ENCODE peak calls at places on chromosomes 2 and 18, in five cellular contexts. One of them, this sample, is unnamed.

GRCh38 chr2:165357758-165358157 is 111.7 kb upstream of the CSRNP3 start:
- DNase-seq in AG10803: peak; percentile 59
- DNase-seq in lung: no peak
- DNase-seq in BE2C: no peak
- DNase-seq in CD8-positive, alpha-beta T cell: no peak
- DNase-seq in this sample: peak; percentile 82

GRCh38 chr2:152363933-152364332 is 29.0 kb downstream of the FMNL2 start:
- DNase-seq in AG10803: no peak
- DNase-seq in BE2C: no peak
- DNase-seq in lung: no peak
- DNase-seq in CD8-positive, alpha-beta T cell: no peak
- DNase-seq in this sample: no peak

GRCh38 chr2:78541451-78542267 is 483.8 kb upstream of the REG3G start:
- DNase-seq in AG10803: no peak
- DNase-seq in BE2C: no peak
- DNase-seq in lung: no peak
- DNase-seq in CD8-positive, alpha-beta T cell: no peak
- DNase-seq in this sample: no peak

GRCh38 chr2:210009896-210010295 is 7.5 kb downstream of the RPE start:
- DNase-seq in CD8-positive, alpha-beta T cell: no peak
- DNase-seq in AG10803: no peak
- DNase-seq in BE2C: no peak
- DNase-seq in lung: no peak
- DNase-seq in this sample: no peak

GRCh38 chr2:206324869-206325268 is 50.4 kb downstream of the ZDBF2 start:
- DNase-seq in lung: no peak
- DNase-seq in BE2C: no peak
- DNase-seq in AG10803: peak; percentile 2
- DNase-seq in CD8-positive, alpha-beta T cell: no peak
- DNase-seq in this sample: no peak

GRCh38 chr2:28393115-28393836 is 618 bp downstream of the FOSL2 start:
- DNase-seq in BE2C: peak; percentile 61
- DNase-seq in CD8-positive, alpha-beta T cell: peak; percentile 65
- DNase-seq in AG10803: peak; percentile 66
- DNase-seq in lung: peak; percentile 69
- DNase-seq in this sample: peak; percentile 76

GRCh38 chr2:41989503-41990180 is 58.2 kb upstream of the PKDCC start:
- DNase-seq in BE2C: no peak
- DNase-seq in AG10803: peak; percentile 25
- DNase-seq in CD8-positive, alpha-beta T cell: no peak
- DNase-seq in lung: no peak
- DNase-seq in this sample: peak; percentile 76

GRCh38 chr18:46051731-46052461 is 20.2 kb downstream of the PSTPIP2 start:
- DNase-seq in BE2C: no peak
- DNase-seq in CD8-positive, alpha-beta T cell: no peak
- DNase-seq in AG10803: peak; percentile 78
- DNase-seq in lung: no peak
- DNase-seq in this sample: peak; percentile 97

GRCh38 chr2:30368258-30368657 is 78.8 kb upstream of the LCLAT1 start:
- DNase-seq in BE2C: no peak
- DNase-seq in lung: peak; percentile 50
- DNase-seq in CD8-positive, alpha-beta T cell: no peak
- DNase-seq in AG10803: peak; percentile 98
- DNase-seq in this sample: no peak

GRCh38 chr2:45943231-45944044 is 292.0 kb downstream of the PRKCE start:
- DNase-seq in AG10803: peak; percentile 20
- DNase-seq in CD8-positive, alpha-beta T cell: no peak
- DNase-seq in BE2C: no peak
- DNase-seq in lung: no peak
- DNase-seq in this sample: no peak

GRCh38 chr2:218125626-218126080 is at the start of gene CXCR2:
- DNase-seq in BE2C: no peak
- DNase-seq in CD8-positive, alpha-beta T cell: no peak
- DNase-seq in lung: peak; percentile 48
- DNase-seq in AG10803: no peak
- DNase-seq in this sample: no peak

GRCh38 chr2:153405196-153405595 is 73.4 kb downstream of the RPRM start:
- DNase-seq in AG10803: no peak
- DNase-seq in BE2C: no peak
- DNase-seq in lung: no peak
- DNase-seq in CD8-positive, alpha-beta T cell: no peak
- DNase-seq in this sample: no peak

GRCh38 chr2:241802421-241802749 is 6.6 kb upstream of the NEU4 start:
- DNase-seq in AG10803: no peak
- DNase-seq in CD8-positive, alpha-beta T cell: no peak
- DNase-seq in BE2C: no peak
- DNase-seq in lung: no peak
- DNase-seq in this sample: no peak

GRCh38 chr2:237423891-237424290 is 9.9 kb upstream of the COL6A3 start:
- DNase-seq in CD8-positive, alpha-beta T cell: no peak
- DNase-seq in BE2C: no peak
- DNase-seq in lung: no peak
- DNase-seq in AG10803: no peak
- DNase-seq in this sample: no peak

GRCh38 chr2:177264209-177264538 is 353 bp downstream of the NFE2L2 start:
- DNase-seq in BE2C: peak; percentile 36
- DNase-seq in AG10803: peak; percentile 48
- DNase-seq in CD8-positive, alpha-beta T cell: no peak
- DNase-seq in lung: peak; percentile 44
- DNase-seq in this sample: peak; percentile 58

GRCh38 chr18:22952525-22952924 is 19.4 kb downstream of the RBBP8 start:
- DNase-seq in lung: no peak
- DNase-seq in AG10803: no peak
- DNase-seq in CD8-positive, alpha-beta T cell: no peak
- DNase-seq in BE2C: no peak
- DNase-seq in this sample: no peak

GRCh38 chr18:62778976-62779869 is 63.9 kb downstream of the PHLPP1 start:
- DNase-seq in CD8-positive, alpha-beta T cell: no peak
- DNase-seq in lung: no peak
- DNase-seq in AG10803: no peak
- DNase-seq in BE2C: no peak
- DNase-seq in this sample: no peak

GRCh38 chr2:47056875-47057731 is 98.0 kb downstream of the STPG4 start:
- DNase-seq in CD8-positive, alpha-beta T cell: no peak
- DNase-seq in AG10803: peak; percentile 75
- DNase-seq in BE2C: peak; percentile 89
- DNase-seq in lung: no peak
- DNase-seq in this sample: no peak

GRCh38 chr2:216113572-216113971 is 4.4 kb downstream of the XRCC5 start:
- DNase-seq in AG10803: no peak
- DNase-seq in BE2C: no peak
- DNase-seq in CD8-positive, alpha-beta T cell: no peak
- DNase-seq in lung: no peak
- DNase-seq in this sample: no peak

GRCh38 chr2:12113364-12113763 is 366.9 kb downstream of the LPIN1 start:
- DNase-seq in lung: no peak
- DNase-seq in CD8-positive, alpha-beta T cell: no peak
- DNase-seq in BE2C: no peak
- DNase-seq in AG10803: no peak
- DNase-seq in this sample: no peak

GRCh38 chr2:12120281-12121150 is 374.1 kb downstream of the LPIN1 start:
- DNase-seq in AG10803: peak; percentile 70
- DNase-seq in CD8-positive, alpha-beta T cell: no peak
- DNase-seq in BE2C: no peak
- DNase-seq in lung: no peak
- DNase-seq in this sample: peak; percentile 81

GRCh38 chr2:12119841-12120240 is 373.4 kb downstream of the LPIN1 start:
- DNase-seq in CD8-positive, alpha-beta T cell: no peak
- DNase-seq in lung: no peak
- DNase-seq in BE2C: no peak
- DNase-seq in AG10803: peak; percentile 53
- DNase-seq in this sample: no peak

GRCh38 chr2:12116228-12116750 is 369.9 kb downstream of the LPIN1 start:
- DNase-seq in CD8-positive, alpha-beta T cell: no peak
- DNase-seq in AG10803: no peak
- DNase-seq in BE2C: no peak
- DNase-seq in lung: no peak
- DNase-seq in this sample: no peak
- H3K4me3 ChIP-seq in CD8-positive, alpha-beta T cell: no peak overlapping the region
- H3K4me3 ChIP-seq in AG10803: no peak overlapping the region
- H3K4me3 ChIP-seq in BE2C: no peak overlapping the region
- H3K4me3 ChIP-seq in lung: no peak overlapping the region
- H3K4me3 ChIP-seq in this sample: no peak overlapping the region

DNA sequence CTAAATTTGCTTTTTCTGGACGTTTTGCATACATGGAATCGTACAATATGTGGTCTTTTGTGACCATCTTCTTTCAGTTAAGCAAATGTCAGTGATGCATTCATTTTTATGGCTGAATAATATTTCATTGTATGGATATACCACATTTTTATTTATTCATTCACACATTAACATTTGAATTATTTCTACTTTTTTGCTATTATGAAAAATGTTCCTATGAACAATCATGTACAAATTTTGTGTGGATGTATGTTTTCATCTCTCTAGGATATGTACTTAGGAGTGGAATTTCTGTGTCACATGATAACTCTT is 67.4 kb upstream of the TXNDC2 start:
- DNase-seq in CD8-positive, alpha-beta T cell: no peak
- DNase-seq in lung: no peak
- DNase-seq in BE2C: no peak
- DNase-seq in AG10803: no peak
- DNase-seq in this sample: no peak
- TF ChIP-seq CTCF in CD8-positive, alpha-beta T cell: no peak
- TF ChIP-seq CTCF in lung: no peak
- TF ChIP-seq CTCF in BE2C: no peak
- TF ChIP-seq CTCF in AG10803: no peak
- TF ChIP-seq CTCF in this sample: no peak

DNA sequence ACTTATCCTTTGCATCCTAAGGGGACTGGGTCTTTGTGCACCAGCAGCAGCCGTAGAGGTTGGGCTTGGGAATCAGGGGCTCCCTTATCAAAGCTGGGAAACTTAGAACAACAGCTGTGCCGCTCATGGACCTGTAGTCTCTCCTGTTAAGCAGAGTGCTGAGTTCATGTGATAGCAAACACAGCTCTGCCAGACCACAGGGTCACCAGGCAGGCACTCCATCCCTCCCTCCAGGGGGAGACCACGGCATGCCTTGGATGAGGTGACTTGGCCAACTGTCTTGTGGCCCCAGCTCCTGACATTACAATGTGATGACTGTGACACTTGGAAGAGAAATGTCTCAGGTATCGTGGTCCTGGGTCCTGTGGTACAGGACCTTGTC is 60.0 kb downstream of the DGKD start:
- DNase-seq in AG10803: no peak
- DNase-seq in lung: no peak
- DNase-seq in BE2C: peak; percentile 36
- DNase-seq in CD8-positive, alpha-beta T cell: no peak
- DNase-seq in this sample: no peak
- H3K4me3 ChIP-seq in AG10803: no peak overlapping the region
- H3K4me3 ChIP-seq in lung: no peak overlapping the region
- H3K4me3 ChIP-seq in BE2C: no peak overlapping the region
- H3K4me3 ChIP-seq in CD8-positive, alpha-beta T cell: no peak overlapping the region
- H3K4me3 ChIP-seq in this sample: no peak overlapping the region

GRCh38 chr2:7031424-7032245 is 114.4 kb downstream of the RNF144A start:
- DNase-seq in lung: peak; percentile 94
- DNase-seq in CD8-positive, alpha-beta T cell: peak; percentile 60
- DNase-seq in BE2C: no peak
- DNase-seq in AG10803: no peak
- DNase-seq in this sample: peak; percentile 92
- TF ChIP-seq CTCF in lung: no peak
- TF ChIP-seq CTCF in CD8-positive, alpha-beta T cell: no peak
- TF ChIP-seq CTCF in BE2C: no peak
- TF ChIP-seq CTCF in AG10803: no peak
- TF ChIP-seq CTCF in this sample: no peak

DNA sequence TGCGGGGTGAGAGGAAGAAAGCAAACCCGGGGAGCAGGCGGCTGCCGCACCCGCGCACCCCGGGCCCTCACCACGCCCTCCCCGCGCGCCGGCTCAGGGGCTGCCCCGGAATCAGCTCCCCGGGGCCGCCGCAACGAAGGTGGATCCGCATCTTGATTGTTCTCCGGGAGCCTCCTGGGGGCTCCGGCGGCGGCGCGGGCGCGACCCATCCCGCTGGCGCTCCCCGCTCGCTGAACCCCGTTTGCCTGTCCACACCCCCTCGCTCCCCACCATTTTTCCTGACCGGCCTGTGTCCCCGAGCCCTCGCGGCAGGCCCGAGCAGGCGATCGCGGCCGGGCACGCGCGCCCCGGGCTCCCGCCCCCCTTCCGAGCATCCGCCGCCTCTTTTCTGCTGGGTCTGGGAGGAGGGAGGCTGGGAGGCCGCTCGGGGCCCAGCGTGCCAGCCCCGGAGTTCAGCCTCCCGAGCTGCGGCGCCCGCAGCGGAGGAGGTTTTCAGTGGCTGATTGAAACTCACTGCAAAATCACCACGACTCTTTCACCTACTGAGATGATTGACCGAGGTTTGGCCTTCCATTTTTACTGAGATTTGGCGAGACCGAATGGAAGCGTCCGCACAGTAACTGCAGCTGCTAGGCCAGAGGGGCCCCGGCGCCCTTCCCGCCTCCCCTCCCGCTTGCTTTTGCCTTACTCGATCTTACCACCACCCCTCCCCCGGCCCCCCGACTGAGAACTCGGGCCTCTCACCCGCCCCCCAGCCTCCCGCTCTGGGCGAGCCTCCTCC is 4.7 kb downstream of the SOX11 start:
- DNase-seq in CD8-positive, alpha-beta T cell: no peak
- DNase-seq in BE2C: no peak
- DNase-seq in lung: no peak
- DNase-seq in AG10803: peak; percentile 49
- DNase-seq in this sample: peak; percentile 62
- H3K4me3 ChIP-seq in CD8-positive, alpha-beta T cell: no peak overlapping the region
- H3K4me3 ChIP-seq in BE2C: peak overlapping the region; percentile 45
- H3K4me3 ChIP-seq in lung: no peak overlapping the region
- H3K4me3 ChIP-seq in AG10803: peak overlapping the region; percentile 60
- H3K4me3 ChIP-seq in this sample: peak overlapping the region; percentile 69

DNA sequence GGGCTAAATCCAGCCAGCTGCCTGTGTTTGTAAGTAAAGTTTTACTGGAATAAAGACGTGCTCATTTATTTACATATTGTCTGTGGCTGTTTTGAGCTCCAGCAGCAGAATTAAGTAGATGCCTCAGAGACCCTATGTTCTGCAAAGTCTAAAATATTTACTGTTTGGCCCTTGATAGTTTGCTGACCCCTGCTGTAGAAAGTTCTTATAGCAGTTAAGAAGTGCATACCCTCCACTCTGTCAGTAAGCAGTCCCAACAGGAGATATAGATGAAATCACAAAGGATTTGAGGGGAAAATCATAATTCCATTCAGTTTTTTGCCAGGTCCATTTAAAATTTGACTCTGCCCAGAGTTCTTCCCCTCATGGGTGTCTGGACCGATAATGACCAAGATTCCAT is 50.1 kb upstream of the ITM2C start:
- DNase-seq in BE2C: no peak
- DNase-seq in AG10803: peak; percentile 29
- DNase-seq in CD8-positive, alpha-beta T cell: no peak
- DNase-seq in lung: no peak
- DNase-seq in this sample: peak; percentile 71
- TF ChIP-seq CTCF in BE2C: peak; percentile 57
- TF ChIP-seq CTCF in AG10803: peak; percentile 56
- TF ChIP-seq CTCF in CD8-positive, alpha-beta T cell: no peak
- TF ChIP-seq CTCF in lung: no peak
- TF ChIP-seq CTCF in this sample: peak; percentile 68